ENCODE peak calls at places on chromosomes 13 and 19, in seven cellular contexts. D is adrenal gland; B is NCI-H1436; Z is Calu3; F is CD8-positive, alpha-beta T cell; W is fibroblast of lung; T is NCI-H1930. E is an unnamed sample.
A peak's percentile ranks its signal among the peaks of the same experiment; 100 is the strongest.

GRCh38 chr19:33063356-33064116 is 1.2 kb downstream of the RHPN2 start:
- DNase-seq in D (peak; percentile 6), B (no peak), Z (peak; percentile 67), F (no peak), W (peak; percentile 33), T (no peak), E (no peak)

GRCh38 chr13:24212674-24213073 is 52.2 kb downstream of the SPATA13 start:
- DNase-seq in D (no peak), B (no peak), Z (no peak), F (no peak), W (no peak), T (no peak), E (no peak)

GRCh38 chr13:99308481-99309087 is 1.4 kb upstream of the GPR183 start:
- DNase-seq in D (no peak), B (no peak), Z (no peak), F (no peak), W (peak; percentile 44), T (no peak), E (no peak)

GRCh38 chr13:88000239-88000638 is 329.1 kb downstream of the SLITRK5 start:
- DNase-seq in D (no peak), B (no peak), Z (no peak), F (no peak), W (no peak), T (no peak), E (no peak)

GRCh38 chr13:37775871-37776270 is 93.7 kb downstream of the TRPC4 start:
- DNase-seq in D (no peak), B (no peak), Z (no peak), F (no peak), W (peak; percentile 10), T (no peak), E (no peak)

GRCh38 chr13:39811051-39811450 is 155.6 kb downstream of the COG6 start:
- DNase-seq in D (peak; percentile 10), B (no peak), Z (no peak), F (no peak), W (no peak), T (no peak), E (no peak)

GRCh38 chr13:76148926-76149325 is 512.8 kb downstream of the LMO7 start:
- DNase-seq in D (no peak), B (no peak), Z (no peak), F (no peak), W (peak; percentile 70), T (no peak), E (no peak)

GRCh38 chr13:23348270-23349126 is 85.0 kb downstream of the SACS start:
- DNase-seq in D (no peak), B (no peak), Z (no peak), F (no peak), W (peak; percentile 54), T (no peak), E (no peak)

GRCh38 chr13:35164324-35164932 is 222.4 kb downstream of the NBEA start:
- DNase-seq in D (no peak), B (peak; percentile 22), Z (no peak), F (no peak), W (peak; percentile 55), T (peak; percentile 43), E (no peak)

GRCh38 chr19:48290341-48290922 is 20.6 kb downstream of the ZNF114 start:
- DNase-seq in D (peak; percentile 28), B (no peak), Z (no peak), F (no peak), W (peak; percentile 26), T (peak; percentile 52), E (no peak)

GRCh38 chr19:51093510-51094345 is 11.0 kb upstream of the KLK14 start:
- DNase-seq in D (no peak), B (no peak), Z (peak; percentile 26), F (no peak), W (no peak), T (no peak), E (no peak)

GRCh38 chr19:33273881-33274662 is 28.3 kb downstream of the CEBPA start:
- DNase-seq in D (peak; percentile 37), B (no peak), Z (peak; percentile 70), F (no peak), W (peak; percentile 71), T (no peak), E (no peak)

GRCh38 chr19:12064266-12065099 is at the start of gene ZNF844:
- DNase-seq in D (peak; percentile 99), B (no peak), Z (no peak), F (peak; percentile 59), W (peak; percentile 91), T (peak; percentile 77), E (peak; percentile 36)

GRCh38 chr13:37944476-37945442 is 75.2 kb upstream of the TRPC4 start:
- DNase-seq in D (no peak), B (no peak), Z (no peak), F (no peak), W (peak; percentile 22), T (no peak), E (no peak)

GRCh38 chr19:13350072-13350471 is 156.2 kb downstream of the CACNA1A start:
- DNase-seq in D (no peak), B (no peak), Z (no peak), F (no peak), W (no peak), T (no peak), E (no peak)

GRCh38 chr19:24057144-24057543 is 29.8 kb upstream of the ZNF254 start:
- DNase-seq in D (no peak), B (no peak), Z (no peak), F (no peak), W (no peak), T (no peak), E (no peak)

GRCh38 chr13:39685652-39686051 is 30.2 kb downstream of the COG6 start:
- DNase-seq in D (no peak), B (no peak), Z (no peak), F (no peak), W (no peak), T (no peak), E (no peak)

GRCh38 chr13:40094056-40094455 is 438.6 kb downstream of the COG6 start:
- DNase-seq in D (no peak), B (no peak), Z (no peak), F (no peak), W (peak; percentile 8), T (no peak), E (no peak)

GRCh38 chr13:84606616-84607015 is 724.3 kb upstream of the SLITRK1 start:
- DNase-seq in D (no peak), B (no peak), Z (no peak), F (no peak), W (no peak), T (no peak), E (no peak)

GRCh38 chr19:18385675-18386542 is at the start of gene GDF15:
- DNase-seq in D (peak; percentile 50), B (no peak), Z (peak; percentile 84), F (peak; percentile 35), W (peak; percentile 95), T (no peak), E (peak; percentile 16)

GRCh38 chr19:22545751-22546150 is 88.4 kb upstream of the ZNF492 start:
- DNase-seq in D (peak; percentile 26), B (no peak), Z (no peak), F (no peak), W (no peak), T (no peak), E (no peak)

GRCh38 chr13:51814825-51815650 is 11.1 kb upstream of the DHRS12 start:
- DNase-seq in D (peak; percentile 76), B (peak; percentile 63), Z (peak; percentile 66), F (peak; percentile 76), W (peak; percentile 60), T (peak; percentile 60), E (peak; percentile 61)

GRCh38 chr13:99062593-99062992 is 84.7 kb upstream of the DOCK9 start:
- DNase-seq in D (peak; percentile 9), B (no peak), Z (no peak), F (no peak), W (peak; percentile 75), T (no peak), E (no peak)

GRCh38 chr13:55516610-55517009 is 1624.1 kb upstream of the PRR20A start:
- DNase-seq in D (no peak), B (no peak), Z (no peak), F (no peak), W (peak; percentile 2), T (no peak), E (no peak)

GRCh38 chr19:49592486-49593232 is 1.7 kb downstream of the PRR12 start:
- DNase-seq in D (no peak), B (peak; percentile 25), Z (no peak), F (no peak), W (no peak), T (no peak), E (no peak)

E was measured in effector CD4-positive, alpha-beta T cell.